ENCODE peak calls at places on chromosomes 4 and X, in five cellular contexts. X is stomach, Q is upper lobe of left lung, B is body of pancreas, R is spleen. G is an unnamed sample.

GRCh38 chr4:2085496-2085901 is 26.4 kb downstream of the NAT8L start:
- DNase-seq in X (peak; percentile 59), Q (no peak), B (no peak), R (peak; percentile 32), G (peak; percentile 2)

GRCh38 chrX:22314692-22315091 is 42.0 kb downstream of the CBLL2 start:
- DNase-seq in X (no peak), Q (no peak), B (no peak), R (no peak), G (no peak)

GRCh38 chr4:70992354-70992753 is 1.1 kb upstream of the DCK start:
- DNase-seq in X (no peak), Q (no peak), B (peak; percentile 42), R (no peak), G (peak; percentile 26)

GRCh38 chr4:2598661-2599654 is 62.5 kb downstream of the FAM193A start:
- DNase-seq in X (no peak), Q (no peak), B (no peak), R (peak; percentile 82), G (peak; percentile 46)

GRCh38 chr4:15376594-15376993 is 51.2 kb upstream of the C1QTNF7 start:
- DNase-seq in X (no peak), Q (no peak), B (no peak), R (no peak), G (no peak)

GRCh38 chr4:40516651-40517050 is 113.0 kb downstream of the RBM47 start:
- DNase-seq in X (peak; percentile 52), Q (no peak), B (no peak), R (no peak), G (peak; percentile 44)

GRCh38 chr4:92303621-92304027 is at the start of gene GRID2:
- DNase-seq in X (no peak), Q (peak; percentile 82), B (no peak), R (no peak), G (no peak)

GRCh38 chrX:38233891-38234807 is 13.5 kb upstream of the SRPX start:
- DNase-seq in X (no peak), Q (no peak), B (no peak), R (no peak), G (no peak)

GRCh38 chr4:102663073-102663472 is 97.7 kb downstream of the MANBA start:
- DNase-seq in X (no peak), Q (no peak), B (no peak), R (no peak), G (no peak)

GRCh38 chr4:26568446-26568994 is 15.4 kb upstream of the TBC1D19 start:
- DNase-seq in X (no peak), Q (no peak), B (no peak), R (no peak), G (no peak)

GRCh38 chr4:81359207-81359606 is 112.5 kb downstream of the RASGEF1B start:
- DNase-seq in X (no peak), Q (no peak), B (no peak), R (no peak), G (no peak)

GRCh38 chr4:183908284-183908683 is 3.2 kb downstream of the STOX2 start:
- DNase-seq in X (no peak), Q (no peak), B (no peak), R (no peak), G (no peak)

GRCh38 chr4:77193511-77194236 is 36.7 kb downstream of the CCNG2 start:
- DNase-seq in X (peak; percentile 62), Q (no peak), B (no peak), R (peak; percentile 95), G (peak; percentile 75)

GRCh38 chr4:110619401-110620247 is 3.3 kb downstream of the PITX2 start:
- DNase-seq in X (no peak), Q (peak; percentile 73), B (no peak), R (no peak), G (no peak)
- H3K27me3 ChIP-seq in X (peaks cover 100% of the 10 kb centered on the region), Q (peaks cover 63% of the 10 kb centered on the region), B (peaks cover 81% of the 10 kb centered on the region), R (peaks cover 100% of the 10 kb centered on the region), G (peaks cover 100% of the 10 kb centered on the region)

GRCh38 chr4:11546391-11547160 is 117.9 kb upstream of the HS3ST1 start:
- DNase-seq in X (no peak), Q (no peak), B (no peak), R (no peak), G (no peak)

GRCh38 chr4:11548529-11549176 is 120.0 kb upstream of the HS3ST1 start:
- DNase-seq in X (no peak), Q (no peak), B (no peak), R (no peak), G (no peak)

GRCh38 chr4:11545651-11546050 is 117.0 kb upstream of the HS3ST1 start:
- DNase-seq in X (no peak), Q (no peak), B (no peak), R (no peak), G (no peak)

GRCh38 chr4:11542952-11543351 is 114.3 kb upstream of the HS3ST1 start:
- DNase-seq in X (no peak), Q (no peak), B (no peak), R (no peak), G (no peak)

DNA sequence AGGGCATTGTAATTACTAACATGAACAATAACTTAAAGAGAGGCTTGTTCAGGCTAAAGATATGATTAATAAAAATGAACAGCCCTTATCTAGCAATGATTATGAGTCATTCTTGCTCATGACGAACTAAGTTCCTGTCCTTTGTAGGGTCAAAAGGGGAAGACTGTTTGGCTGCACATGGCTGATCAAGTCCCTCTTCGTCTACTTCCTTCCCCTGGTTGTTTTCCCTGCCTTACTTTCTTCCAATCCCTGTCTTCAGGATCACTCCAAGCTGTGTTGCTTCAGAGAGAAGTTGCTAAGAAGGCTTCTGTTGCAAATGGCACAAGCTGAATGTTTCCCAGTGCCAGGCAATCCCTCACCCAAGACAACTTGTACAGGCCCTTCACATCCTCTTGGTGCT is 115.0 kb upstream of the HS3ST1 start:
- DNase-seq in X (no peak), Q (no peak), B (no peak), R (no peak), G (no peak)
- TF ChIP-seq POLR2A in X (no peak), Q (no peak), B (no peak), R (no peak), G (no peak)

GRCh38 chr4:78558421-78558820 is 6.9 kb downstream of the ANXA3 start:
- DNase-seq in X (no peak), Q (no peak), B (no peak), R (no peak), G (no peak)
- H3K27ac ChIP-seq in X (peak overlapping the region; percentile 79), Q (peak overlapping the region; percentile 45), B (no peak overlapping the region), R (no peak overlapping the region), G (no peak overlapping the region)

GRCh38 chrX:18617351-18617750 is 54.6 kb downstream of the RS1 start:
- DNase-seq in X (no peak), Q (no peak), B (peak; percentile 13), R (no peak), G (peak; percentile 42)
- H3K27me3 ChIP-seq in X (no peaks in the 10 kb centered on the region), Q (no peaks in the 10 kb centered on the region), B (no peaks in the 10 kb centered on the region), R (no peaks in the 10 kb centered on the region), G (no peaks in the 10 kb centered on the region)

DNA sequence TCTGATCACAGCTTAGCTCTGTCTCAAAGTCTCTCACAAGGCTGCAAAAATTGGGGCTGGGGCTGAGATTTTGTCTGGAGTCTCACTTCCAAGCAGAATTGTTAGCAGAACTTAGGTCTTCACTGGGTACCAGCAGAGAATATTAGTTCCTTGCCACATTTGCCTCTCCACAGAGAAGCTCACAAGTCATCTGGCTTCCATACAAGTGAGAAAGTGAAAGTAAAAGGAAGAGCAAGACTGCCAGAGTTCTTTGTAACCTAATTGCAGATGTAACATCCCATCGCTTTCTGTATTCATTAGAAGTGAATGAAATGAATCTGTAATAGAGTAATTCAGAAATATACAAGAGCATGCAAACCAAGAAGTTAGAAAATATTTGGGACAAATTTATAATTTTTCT is 624.1 kb upstream of the GNPDA2 start:
- DNase-seq in X (no peak), Q (no peak), B (no peak), R (no peak), G (no peak)
- TF ChIP-seq POLR2A in X (no peak), Q (no peak), B (no peak), R (no peak), G (no peak)